ENCODE peak calls at places on chromosomes 6 and 20, in eight cellular contexts. K is activated gamma-delta T cell treated with Interleukin-2 at 50 U/mL for 16 hours; B is PC-9; A is AG09319; H is activated CD8-positive, alpha-beta memory T cell treated with anti-CD3 and anti-CD28 coated beads for 1 hour; D is foreskin fibroblast; M is uterus; T is IMR-90. J is an unnamed sample.

GRCh38 chr6:98769546-98769945 is 64.8 kb upstream of the POU3F2 start:
- DNase-seq in D (no peak), M (no peak), B (no peak), K (no peak), A (no peak), T (peak), H (no peak), J (peak)

GRCh38 chr6:114945392-114945791 is 602.6 kb upstream of the HS3ST5 start:
- DNase-seq in H (no peak), D (no peak), A (no peak), B (no peak), T (no peak), K (no peak), M (no peak), J (no peak)

GRCh38 chr6:68967549-68968300 is 332.6 kb downstream of the ADGRB3 start:
- DNase-seq in K (peak), T (peak), M (peak), A (no peak), H (peak), B (peak), D (peak), J (peak)

GRCh38 chr20:40651121-40651520 is 37.9 kb downstream of the MAFB start:
- DNase-seq in D (no peak), T (peak), A (no peak), H (no peak), K (no peak), B (no peak), M (no peak), J (peak)

GRCh38 chr6:31900917-31901414 is 920 bp downstream of the ZBTB12 start:
- DNase-seq in H (no peak), D (no peak), T (no peak), B (peak), M (no peak), A (no peak), K (no peak), J (no peak)

GRCh38 chr6:161522286-161522685 is 248.4 kb upstream of the AGPAT4 start:
- DNase-seq in D (no peak), T (no peak), H (no peak), M (no peak), A (no peak), B (no peak), K (no peak), J (no peak)

GRCh38 chr6:109351231-109352132 is 30.8 kb downstream of the CD164 start:
- DNase-seq in A (no peak), K (no peak), D (peak), B (no peak), H (no peak), M (no peak), T (no peak), J (no peak)

GRCh38 chr20:63789836-63790571 is 41.1 kb downstream of the ZBTB46 start:
- DNase-seq in D (no peak), B (no peak), T (no peak), M (no peak), A (no peak), H (no peak), K (no peak), J (no peak)

GRCh38 chr6:22826961-22827360 is 257.6 kb downstream of the HDGFL1 start:
- DNase-seq in B (peak), M (no peak), D (no peak), H (no peak), A (no peak), K (no peak), T (peak), J (no peak)

GRCh38 chr20:34705008-34705382 is 851 bp downstream of the TP53INP2 start:
- DNase-seq in K (no peak), B (no peak), T (no peak), A (no peak), M (no peak), H (no peak), D (no peak), J (no peak)

GRCh38 chr6:159125977-159126376 is 43.2 kb upstream of the FNDC1 start:
- DNase-seq in T (no peak), H (no peak), A (no peak), D (no peak), K (no peak), B (no peak), M (no peak), J (no peak)

GRCh38 chr20:47281376-47281775 is 75.1 kb downstream of the ZMYND8 start:
- DNase-seq in A (no peak), B (no peak), D (no peak), H (no peak), K (no peak), M (no peak), T (no peak), J (no peak)

GRCh38 chr6:14849224-14849623 is 396.6 kb upstream of the JARID2 start:
- DNase-seq in K (no peak), H (no peak), B (no peak), T (no peak), D (no peak), A (no peak), M (no peak), J (no peak)

GRCh38 chr20:48025661-48026060 is 240.4 kb upstream of the SULF2 start:
- DNase-seq in T (no peak), H (no peak), A (no peak), K (no peak), D (peak), M (no peak), B (no peak), J (no peak)

GRCh38 chr6:159754959-159755914 is 6.6 kb upstream of the ACAT2 start:
- DNase-seq in A (no peak), T (no peak), M (no peak), D (no peak), K (no peak), B (no peak), H (no peak), J (no peak)

GRCh38 chr20:11080776-11081406 is 407.1 kb upstream of the JAG1 start:
- DNase-seq in K (no peak), T (peak), M (no peak), A (no peak), H (no peak), D (no peak), B (no peak), J (no peak)

GRCh38 chr6:16698988-16699868 is 62.0 kb downstream of the ATXN1 start:
- DNase-seq in A (no peak), T (peak), B (no peak), D (no peak), H (no peak), K (peak), M (no peak), J (no peak)

GRCh38 chr6:100726741-100727140 is 154.4 kb downstream of the ASCC3 start:
- DNase-seq in H (no peak), T (peak), B (no peak), K (no peak), A (no peak), M (no peak), D (no peak), J (peak)

GRCh38 chr20:25544316-25544715 is 41.0 kb downstream of the NINL start:
- DNase-seq in T (no peak), A (no peak), M (no peak), B (no peak), H (no peak), K (no peak), D (no peak), J (no peak)

GRCh38 chr6:56860466-56860865 is 94.4 kb upstream of the BEND6 start:
- DNase-seq in B (peak), T (peak), A (no peak), K (no peak), H (no peak), D (peak), M (no peak), J (no peak)

GRCh38 chr6:122749451-122750050 is 30.0 kb upstream of the FABP7 start:
- DNase-seq in T (no peak), B (no peak), D (no peak), A (no peak), K (no peak), H (no peak), M (no peak), J (no peak)